ENCODE peak calls at places on chromosome 21, in ten cellular contexts. D is ACHN; W is aorta; M is stimulated activated CD8-positive, alpha-beta memory T cell treated with anti-CD3 and anti-CD28 coated beads, Interleukin-4, amount 100 ng/mL, for 24 hours; X is heart right ventricle; V is neural progenitor cell; T is A549; K is dermis microvascular lymphatic vessel endothelial cell; J is myocyte; L is T-helper 2 cell. H is an unnamed sample.

GRCh38 chr21:38095220-38095619 is 161.6 kb upstream of the KCNJ15 start:
- DNase-seq in V (no peak), D (peak; percentile 55), X (no peak), T (no peak), J (peak; percentile 13), K (no peak), W (no peak), L (no peak), M (no peak), H (no peak)

GRCh38 chr21:45510466-45510955 is 31.7 kb downstream of the SLC19A1 start:
- DNase-seq in M (no peak), X (no peak), J (no peak), V (no peak), W (peak; percentile 30), L (no peak), K (no peak), D (no peak), T (no peak), H (no peak)

GRCh38 chr21:30561264-30561895 is at the start of gene KRTAP19-7:
- DNase-seq in M (no peak), T (no peak), V (no peak), W (no peak), D (no peak), J (no peak), K (no peak), X (no peak), L (no peak), H (no peak)

GRCh38 chr21:44485254-44485793 is 30.0 kb downstream of the LRRC3 start:
- DNase-seq in L (peak; percentile 42), V (peak; percentile 74), D (no peak), W (peak; percentile 69), K (no peak), X (no peak), M (peak; percentile 35), T (peak; percentile 51), J (no peak), H (no peak)

GRCh38 chr21:25560151-25560783 is 47.0 kb downstream of the MRPL39 start:
- DNase-seq in L (no peak), T (no peak), M (no peak), V (no peak), K (no peak), J (no peak), W (no peak), D (no peak), X (no peak), H (no peak)

GRCh38 chr21:31135536-31136184 is 97.4 kb upstream of the KRTAP19-8 start:
- DNase-seq in D (no peak), L (no peak), W (no peak), M (no peak), V (no peak), X (no peak), K (peak; percentile 13), J (no peak), T (no peak), H (no peak)

GRCh38 chr21:20802631-20803260 is 195.5 kb upstream of the NCAM2 start:
- DNase-seq in L (no peak), X (no peak), D (no peak), T (no peak), M (no peak), W (no peak), K (no peak), J (no peak), V (no peak), H (peak; percentile 48)

GRCh38 chr21:46183910-46184624 is at the start of gene SPATC1L:
- DNase-seq in K (peak; percentile 82), D (peak; percentile 58), L (peak; percentile 44), T (no peak), V (peak; percentile 86), W (peak; percentile 82), M (peak; percentile 20), X (peak; percentile 61), J (peak; percentile 69), H (no peak)

GRCh38 chr21:36859744-36860501 is 106.5 kb downstream of the HLCS start:
- DNase-seq in K (peak; percentile 64), D (peak; percentile 47), J (peak; percentile 40), M (peak; percentile 7), W (peak; percentile 89), T (peak; percentile 63), X (peak; percentile 88), L (no peak), V (no peak), H (no peak)

GRCh38 chr21:32770514-32771133 is 931 bp downstream of the PAXBP1 start:
- DNase-seq in D (peak; percentile 21), V (no peak), W (no peak), K (peak; percentile 29), M (no peak), T (no peak), J (peak; percentile 35), X (no peak), L (peak; percentile 4), H (no peak)

GRCh38 chr21:17390575-17390974 is 122.3 kb upstream of the CXADR start:
- DNase-seq in D (no peak), M (no peak), W (no peak), K (no peak), J (no peak), T (no peak), V (no peak), L (no peak), X (no peak), H (no peak)

GRCh38 chr21:35575280-35575915 is 484.9 kb downstream of the SETD4 start:
- DNase-seq in V (no peak), J (peak; percentile 78), K (no peak), D (no peak), L (no peak), M (no peak), X (no peak), W (no peak), T (no peak), H (no peak)

GRCh38 chr21:29640233-29640554 is 299.6 kb downstream of the GRIK1 start:
- DNase-seq in J (no peak), M (no peak), K (no peak), X (no peak), D (no peak), T (no peak), W (no peak), V (no peak), L (no peak), H (no peak)

GRCh38 chr21:40120944-40121575 is 253.8 kb downstream of the PCP4 start:
- DNase-seq in X (no peak), T (peak; percentile 4), W (no peak), D (peak; percentile 27), J (peak; percentile 0), M (no peak), V (peak; percentile 42), L (no peak), K (no peak), H (no peak)

GRCh38 chr21:37642493-37642892 is 273.8 kb downstream of the KCNJ6 start:
- DNase-seq in D (no peak), X (no peak), M (no peak), L (no peak), V (peak; percentile 78), W (no peak), T (no peak), K (no peak), J (no peak), H (no peak)

GRCh38 chr21:41695513-41695912 is 71.3 kb downstream of the RIPK4 start:
- DNase-seq in M (no peak), L (no peak), T (no peak), K (no peak), J (no peak), D (no peak), X (no peak), W (no peak), V (no peak), H (peak; percentile 3)

GRCh38 chr21:38984568-38984967 is 178.8 kb downstream of the ETS2 start:
- DNase-seq in M (no peak), D (no peak), K (no peak), L (no peak), V (no peak), W (no peak), X (no peak), J (no peak), T (no peak), H (no peak)

GRCh38 chr21:41228006-41228370 is 60.0 kb downstream of the BACE2 start:
- DNase-seq in K (no peak), M (no peak), D (no peak), T (no peak), X (no peak), J (no peak), W (no peak), V (no peak), L (no peak), H (no peak)

GRCh38 chr21:41478319-41479177 is 29.4 kb downstream of the TMPRSS2 start:
- DNase-seq in V (no peak), W (peak; percentile 26), T (no peak), K (no peak), X (no peak), D (no peak), L (no peak), M (no peak), J (no peak), H (no peak)

GRCh38 chr21:34890724-34891609 is 158.1 kb downstream of the RUNX1 start:
- DNase-seq in T (no peak), X (peak; percentile 25), V (peak; percentile 72), K (peak; percentile 27), D (no peak), W (peak; percentile 68), L (no peak), J (peak; percentile 26), M (peak; percentile 7), H (no peak)

H was measured in substantia nigra.